ENCODE peak calls at places on chromosome 17, in five cellular contexts. M is GM23248, Z is stomach, R is transverse colon, X is NCI-H2171 treated with DMSO at 0.1 percent for 48 hours. L is an unnamed sample.

GRCh38 chr17:71057448-71057847 is 888.1 kb downstream of the KCNJ2 start:
- DNase-seq in M (no peak), Z (no peak), R (no peak), X (no peak), L (no peak)

GRCh38 chr17:64778367-64779290 is 116.5 kb upstream of the SMURF2 start:
- DNase-seq in M (peak; percentile 47), Z (peak; percentile 45), R (peak; percentile 59), X (peak; percentile 81), L (no peak)

GRCh38 chr17:50072130-50072529 is 16.2 kb downstream of the ITGA3 start:
- DNase-seq in M (no peak), Z (no peak), R (no peak), X (no peak), L (no peak)

GRCh38 chr17:8122923-8123694 is 797 bp downstream of the HES7 start:
- DNase-seq in M (peak; percentile 70), Z (no peak), R (no peak), X (peak; percentile 40), L (no peak)

GRCh38 chr17:13786000-13786598 is 184.4 kb upstream of the HS3ST3A1 start:
- DNase-seq in M (peak; percentile 74), Z (no peak), R (no peak), X (no peak), L (no peak)

GRCh38 chr17:745406-745805 is 6.7 kb downstream of the GEMIN4 start:
- DNase-seq in M (no peak), Z (no peak), R (no peak), X (no peak), L (no peak)

GRCh38 chr17:44039829-44040635 is 25.3 kb upstream of the TMEM101 start:
- DNase-seq in M (peak; percentile 57), Z (no peak), R (no peak), X (no peak), L (no peak)

GRCh38 chr17:46003907-46004748 is 5.1 kb downstream of the STH start:
- DNase-seq in M (peak; percentile 14), Z (peak; percentile 84), R (peak; percentile 75), X (peak; percentile 15), L (no peak)

GRCh38 chr17:77423589-77424451 is 283.1 kb downstream of the SEC14L1 start:
- DNase-seq in M (peak; percentile 97), Z (peak; percentile 83), R (peak; percentile 77), X (no peak), L (no peak)

GRCh38 chr17:14882131-14882530 is 383.0 kb downstream of the PMP22 start:
- DNase-seq in M (no peak), Z (no peak), R (no peak), X (no peak), L (no peak)

GRCh38 chr17:64187093-64187895 is 57.4 kb upstream of the ERN1 start:
- DNase-seq in M (no peak), Z (no peak), R (no peak), X (no peak), L (peak; percentile 10)

GRCh38 chr17:50318551-50319310 is 27.2 kb upstream of the XYLT2 start:
- DNase-seq in M (no peak), Z (no peak), R (no peak), X (peak; percentile 87), L (peak; percentile 78)

GRCh38 chr17:65071861-65072260 is 15.3 kb upstream of the GNA13 start:
- DNase-seq in M (peak; percentile 71), Z (no peak), R (no peak), X (no peak), L (no peak)

GRCh38 chr17:75994802-75995350 is 5.8 kb upstream of the CDK3 start:
- DNase-seq in M (no peak), Z (no peak), R (no peak), X (no peak), L (no peak)

GRCh38 chr17:68161644-68162428 is 86.0 kb upstream of the AMZ2 start:
- DNase-seq in M (peak; percentile 16), Z (no peak), R (no peak), X (no peak), L (no peak)

GRCh38 chr17:48492401-48493298 is 38.2 kb downstream of the HOXB1 start:
- DNase-seq in M (peak; percentile 86), Z (peak; percentile 69), R (peak; percentile 80), X (peak; percentile 5), L (no peak)

GRCh38 chr17:42118126-42118510 is 3.0 kb downstream of the KAT2A start:
- DNase-seq in M (no peak), Z (no peak), R (no peak), X (no peak), L (no peak)

GRCh38 chr17:6526362-6527152 is 29.8 kb downstream of the PITPNM3 start:
- DNase-seq in M (peak; percentile 37), Z (no peak), R (no peak), X (no peak), L (no peak)

GRCh38 chr17:57943140-57943539 is 12.1 kb downstream of the CUEDC1 start:
- DNase-seq in M (peak; percentile 86), Z (no peak), R (no peak), X (no peak), L (no peak)